ENCODE peak calls at places on chromosomes 4 and X, in four cellular contexts. N is EL, S is EH, D is Karpas-422. B is an unnamed sample.
A peak's percentile ranks its signal among the peaks of the same experiment; 100 is the strongest.

GRCh38 chrX:15299945-15300851 is 15.2 kb downstream of the ASB11 start:
- DNase-seq in D (peak; percentile 69), N (peak; percentile 4), S (peak; percentile 18), B (peak; percentile 24)

GRCh38 chr4:66943117-66943516 is 602.2 kb downstream of the CENPC start:
- DNase-seq in N (no peak), D (no peak), S (no peak), B (no peak)

GRCh38 chr4:174864031-174864430 is 35.0 kb upstream of the GLRA3 start:
- DNase-seq in D (no peak), N (no peak), S (no peak), B (no peak)

GRCh38 chr4:95510145-95510544 is 38.6 kb downstream of the UNC5C start:
- DNase-seq in D (peak; percentile 53), N (no peak), S (no peak), B (peak; percentile 26)

GRCh38 chrX:71998836-71999509 is 88.3 kb downstream of the NHSL2 start:
- DNase-seq in D (peak; percentile 77), N (peak; percentile 30), S (peak; percentile 24), B (peak; percentile 46)

GRCh38 chrX:47133493-47133892 is 11.0 kb downstream of the NDUFB11 start:
- DNase-seq in D (no peak), S (no peak), N (no peak), B (no peak)

GRCh38 chr4:180669637-180670036 is 1573.6 kb upstream of the TENM3 start:
- DNase-seq in S (no peak), N (no peak), D (no peak), B (peak; percentile 10)

GRCh38 chr4:105520819-105521790 is 31.3 kb upstream of the ARHGEF38 start:
- DNase-seq in D (peak; percentile 79), N (peak; percentile 45), S (peak; percentile 46), B (peak; percentile 45)

GRCh38 chr4:8025668-8026067 is 86.0 kb upstream of the AFAP1 start:
- DNase-seq in N (peak; percentile 13), S (no peak), D (no peak), B (peak; percentile 40)

GRCh38 chr4:33518852-33519251 is 2725.5 kb downstream of the ARAP2 start:
- DNase-seq in N (no peak), S (no peak), D (no peak), B (no peak)

GRCh38 chrX:45851434-45851991 is 650.8 kb upstream of the DIPK2B start:
- DNase-seq in N (peak; percentile 50), D (no peak), S (peak; percentile 22), B (peak; percentile 70)

GRCh38 chr4:108359936-108360681 is 191.4 kb upstream of the LEF1 start:
- DNase-seq in D (no peak), S (no peak), N (no peak), B (no peak)

GRCh38 chr4:147078875-147079658 is 133.4 kb upstream of the TTC29 start:
- DNase-seq in S (peak; percentile 46), D (no peak), N (no peak), B (peak; percentile 63)

GRCh38 chrX:8743126-8743732 is 11.3 kb upstream of the ANOS1 start:
- DNase-seq in N (peak; percentile 41), D (peak; percentile 84), S (peak; percentile 47), B (peak; percentile 39)

GRCh38 chr4:55615008-55615407 is 21.1 kb downstream of the NMU start:
- DNase-seq in N (no peak), S (no peak), D (no peak), B (peak; percentile 1)

GRCh38 chr4:122606364-122607043 is 14.4 kb downstream of the IL21 start:
- DNase-seq in N (no peak), S (no peak), D (peak; percentile 47), B (no peak)

GRCh38 chr4:48967626-48968025 is 18.4 kb upstream of the CWH43 start:
- DNase-seq in D (no peak), S (no peak), N (no peak), B (no peak)

GRCh38 chr4:37722000-37722638 is 35.9 kb upstream of the RELL1 start:
- DNase-seq in N (no peak), S (no peak), D (no peak), B (no peak)

GRCh38 chr4:126386512-126386911 is 1071.8 kb downstream of the FAT4 start:
- DNase-seq in S (no peak), D (no peak), N (no peak), B (peak; percentile 30)

GRCh38 chrX:130916636-130917422 is 13.8 kb upstream of the ENOX2 start:
- DNase-seq in N (peak; percentile 45), D (peak; percentile 77), S (peak; percentile 56), B (peak; percentile 56)

GRCh38 chr4:118278473-118279274 is 74.1 kb downstream of the PRSS12 start:
- DNase-seq in N (peak; percentile 91), S (peak; percentile 87), D (peak; percentile 99), B (peak; percentile 90)

GRCh38 chrX:21725498-21725897 is 32.4 kb downstream of the SMPX start:
- DNase-seq in N (no peak), S (peak; percentile 49), D (peak; percentile 57), B (peak; percentile 16)

GRCh38 chr4:115851918-115852766 is 738.7 kb upstream of the NDST4 start:
- DNase-seq in N (no peak), S (no peak), D (peak; percentile 88), B (peak; percentile 16)

B was measured in M059J.